ENCODE peak calls at places on chromosome 20, in five cellular contexts. C is GM23338; U is heart right ventricle; J is CD8-positive, alpha-beta T cell; H is GM12878. D is an unnamed sample.
A peak's percentile ranks its signal among the peaks of the same experiment; 100 is the strongest.

GRCh38 chr20:8242066-8242465 is 110.0 kb downstream of the PLCB1 start:
- DNase-seq in U (no peak), H (no peak), C (no peak), J (no peak), D (no peak)

GRCh38 chr20:40521962-40522361 is 167.1 kb downstream of the MAFB start:
- DNase-seq in J (no peak), C (no peak), H (no peak), U (no peak), D (no peak)

GRCh38 chr20:52524865-52525264 is 333.3 kb upstream of the ZFP64 start:
- DNase-seq in C (no peak), U (no peak), J (no peak), H (no peak), D (no peak)

GRCh38 chr20:20216941-20217340 is 151.0 kb upstream of the INSM1 start:
- DNase-seq in J (no peak), U (no peak), C (no peak), H (no peak), D (no peak)

GRCh38 chr20:45117581-45117980 is 2.6 kb upstream of the WFDC5 start:
- DNase-seq in U (no peak), C (no peak), H (no peak), J (no peak), D (no peak)

GRCh38 chr20:55561259-55561658 is 444.1 kb downstream of the CBLN4 start:
- DNase-seq in U (no peak), H (no peak), J (no peak), C (no peak), D (no peak)

GRCh38 chr20:39716796-39717341 is 754.7 kb downstream of the DHX35 start:
- DNase-seq in C (no peak), H (peak; percentile 8), U (no peak), J (no peak), D (no peak)

GRCh38 chr20:59333260-59333845 is 32.9 kb downstream of the EDN3 start:
- DNase-seq in H (no peak), U (no peak), J (no peak), C (no peak), D (no peak)

GRCh38 chr20:44650777-44651493 is 564 bp downstream of the ADA start:
- DNase-seq in H (no peak), U (peak; percentile 37), J (peak; percentile 72), C (peak; percentile 21), D (no peak)

GRCh38 chr20:31638317-31638716 is 605 bp downstream of the COX4I2 start:
- DNase-seq in U (no peak), C (no peak), J (no peak), H (no peak), D (no peak)

GRCh38 chr20:17541996-17542395 is 10.8 kb upstream of the BFSP1 start:
- DNase-seq in H (no peak), U (no peak), J (no peak), C (no peak), D (no peak)

GRCh38 chr20:49207071-49207470 is 12.1 kb upstream of the DDX27 start:
- DNase-seq in U (no peak), J (no peak), H (no peak), C (peak; percentile 64), D (no peak)

GRCh38 chr20:51902933-51903332 is 100.6 kb upstream of the SALL4 start:
- DNase-seq in J (no peak), C (no peak), H (no peak), U (no peak), D (no peak)

GRCh38 chr20:438581-439469 is 23.5 kb downstream of the TBC1D20 start:
- DNase-seq in U (no peak), J (peak; percentile 76), C (no peak), H (peak; percentile 13), D (no peak)

GRCh38 chr20:53698321-53698978 is 104.8 kb upstream of the ZNF217 start:
- DNase-seq in J (no peak), H (no peak), C (no peak), U (no peak), D (no peak)

GRCh38 chr20:11271920-11272594 is 598.3 kb upstream of the JAG1 start:
- DNase-seq in H (no peak), C (no peak), U (no peak), J (no peak), D (peak; percentile 69)

GRCh38 chr20:11270566-11270965 is 596.8 kb upstream of the JAG1 start:
- DNase-seq in H (no peak), J (no peak), U (no peak), C (peak; percentile 20), D (peak; percentile 21)

GRCh38 chr20:11274137-11274536 is 600.3 kb upstream of the JAG1 start:
- DNase-seq in J (no peak), C (peak; percentile 74), H (no peak), U (peak; percentile 45), D (peak; percentile 84)

GRCh38 chr20:11267762-11268335 is 594.0 kb upstream of the JAG1 start:
- DNase-seq in U (no peak), H (no peak), J (no peak), C (no peak), D (no peak)

GRCh38 chr20:11271319-11271718 is 597.5 kb upstream of the JAG1 start:
- DNase-seq in U (no peak), J (no peak), H (no peak), C (peak; percentile 84), D (peak; percentile 90)
- TF ChIP-seq CTCF in U (peak; percentile 9), J (no peak), H (no peak), C (peak; percentile 51), D (peak; percentile 54)

GRCh38 chr20:21344216-21344615 is 41.1 kb downstream of the XRN2 start:
- DNase-seq in U (no peak), J (no peak), H (no peak), C (no peak), D (no peak)

GRCh38 chr20:21342656-21343345 is 39.7 kb downstream of the XRN2 start:
- DNase-seq in U (no peak), C (no peak), J (no peak), H (no peak), D (no peak)

GRCh38 chr20:21339499-21339898 is 36.4 kb downstream of the XRN2 start:
- DNase-seq in C (no peak), J (no peak), H (no peak), U (no peak), D (no peak)

GRCh38 chr20:21338291-21338690 is 35.2 kb downstream of the XRN2 start:
- DNase-seq in H (no peak), C (no peak), U (no peak), J (no peak), D (no peak)

DNA sequence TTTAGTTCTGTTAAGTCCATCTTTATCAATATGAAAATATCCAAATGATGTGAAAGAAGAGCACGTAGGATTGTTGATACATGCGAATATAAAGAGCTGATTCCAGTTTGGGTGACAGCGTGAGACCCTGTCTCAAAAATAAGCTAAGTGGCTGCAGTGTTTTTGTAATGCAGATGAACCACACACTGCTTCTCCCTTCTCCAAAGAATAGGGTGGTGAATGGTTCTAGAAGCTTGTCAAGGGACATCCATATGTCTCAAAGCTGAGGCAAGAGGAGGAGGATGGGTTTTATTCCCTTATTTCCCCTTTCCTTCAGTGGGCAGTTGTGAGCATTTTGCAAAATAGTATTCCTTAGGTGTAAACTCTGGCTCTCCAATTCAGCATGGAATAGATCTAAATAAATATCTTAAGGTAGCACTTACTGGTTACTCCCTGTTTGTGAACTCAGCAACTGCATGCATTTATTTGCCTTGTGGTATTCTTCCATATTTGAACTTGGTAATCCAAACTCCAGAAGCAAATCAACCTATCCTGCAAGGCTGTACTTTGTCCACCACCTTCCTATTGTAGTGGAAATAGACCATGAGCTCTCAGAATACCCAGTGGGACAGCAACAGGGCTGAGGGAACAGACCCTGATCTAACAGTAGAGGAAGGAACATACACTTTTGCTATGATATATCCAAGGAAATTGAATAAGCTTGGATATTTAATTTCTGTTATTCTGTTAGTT is 38.0 kb downstream of the XRN2 start:
- DNase-seq in J (no peak), C (no peak), U (no peak), H (no peak), D (no peak)
- H3K27ac ChIP-seq in J (no peak overlapping the region), C (no peak overlapping the region), U (no peak overlapping the region), H (no peak overlapping the region), D (no peak overlapping the region)

GRCh38 chr20:34999021-34999451 is 43.4 kb downstream of the MYH7B start:
- DNase-seq in H (no peak), J (no peak), C (no peak), U (no peak), D (no peak)

GRCh38 chr20:34999782-35000181 is 44.1 kb downstream of the MYH7B start:
- DNase-seq in J (no peak), H (no peak), U (no peak), C (no peak), D (no peak)

GRCh38 chr20:34997171-34997570 is 41.5 kb downstream of the MYH7B start:
- DNase-seq in U (no peak), J (no peak), C (peak; percentile 89), H (no peak), D (no peak)

GRCh38 chr20:34997774-34998173 is 42.1 kb downstream of the MYH7B start:
- DNase-seq in J (no peak), C (no peak), U (no peak), H (no peak), D (no peak)

GRCh38 chr20:34998331-34998950 is 42.8 kb downstream of the MYH7B start:
- DNase-seq in C (peak; percentile 61), U (no peak), J (no peak), H (no peak), D (no peak)
- TF ChIP-seq CTCF in C (peak; percentile 16), U (no peak), J (no peak), H (no peak), D (no peak)

GRCh38 chr20:15942130-15942529 is 631.1 kb downstream of the KIF16B start:
- DNase-seq in U (no peak), H (no peak), J (no peak), C (no peak), D (no peak)
- H3K27ac ChIP-seq in U (no peak overlapping the region), H (no peak overlapping the region), J (no peak overlapping the region), C (no peak overlapping the region), D (no peak overlapping the region)

GRCh38 chr20:14489544-14489943 is 152.1 kb upstream of the FLRT3 start:
- DNase-seq in H (no peak), C (no peak), U (no peak), J (no peak), D (no peak)
- TF ChIP-seq CTCF in H (no peak), C (no peak), U (no peak), J (no peak), D (no peak)

GRCh38 chr20:50533464-50533863 is 23.3 kb downstream of the PTPN1 start:
- DNase-seq in C (no peak), H (no peak), U (no peak), J (no peak), D (no peak)

GRCh38 chr20:50536333-50536732 is 26.1 kb downstream of the PTPN1 start:
- DNase-seq in U (no peak), H (no peak), C (no peak), J (no peak), D (peak; percentile 71)

GRCh38 chr20:50534567-50534966 is 24.4 kb downstream of the PTPN1 start:
- DNase-seq in J (no peak), C (no peak), H (no peak), U (no peak), D (no peak)

GRCh38 chr20:50533061-50533460 is 22.9 kb downstream of the PTPN1 start:
- DNase-seq in H (no peak), U (no peak), C (no peak), J (no peak), D (no peak)

DNA sequence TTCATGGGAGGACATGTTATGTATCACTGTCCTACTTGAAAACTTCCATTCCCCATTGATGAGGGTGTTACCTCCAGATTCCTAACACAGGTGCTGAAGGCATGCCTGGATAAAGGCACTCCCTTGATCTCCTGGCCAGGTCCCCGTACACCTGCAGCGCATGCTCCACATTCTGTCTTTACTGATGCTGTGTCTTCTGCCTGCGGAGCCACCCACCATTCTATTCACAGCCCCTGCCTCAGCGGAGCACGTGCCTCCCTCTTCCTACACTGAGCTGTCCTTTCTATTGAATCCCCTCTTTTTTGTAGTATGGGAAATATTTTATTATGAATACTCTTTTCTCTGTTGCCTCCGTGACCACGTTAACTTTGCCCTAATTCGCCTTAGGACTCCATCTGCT is 25.0 kb downstream of the PTPN1 start:
- DNase-seq in H (no peak), U (no peak), C (no peak), J (no peak), D (no peak)
- H3K27ac ChIP-seq in H (no peak overlapping the region), U (no peak overlapping the region), C (no peak overlapping the region), J (no peak overlapping the region), D (no peak overlapping the region)

D was measured in neural progenitor cell.